ENCODE peak calls at places on chromosomes 13 and 19, in five cellular contexts. One of them, this sample, is unnamed.

GRCh38 chr13:79782541-79783216 is 301.7 kb downstream of the NDFIP2 start:
- DNase-seq in sigmoid colon: no peak
- DNase-seq in HT1080: no peak
- DNase-seq in naive thymus-derived CD8-positive, alpha-beta T cell: no peak
- DNase-seq in body of pancreas: peak; percentile 71
- DNase-seq in this sample: no peak

GRCh38 chr13:106375085-106375484 is 160.4 kb downstream of the EFNB2 start:
- DNase-seq in naive thymus-derived CD8-positive, alpha-beta T cell: no peak
- DNase-seq in sigmoid colon: no peak
- DNase-seq in body of pancreas: no peak
- DNase-seq in HT1080: no peak
- DNase-seq in this sample: no peak

GRCh38 chr19:1811942-1812425 is at the start of gene ATP8B3:
- DNase-seq in HT1080: peak; percentile 21
- DNase-seq in body of pancreas: no peak
- DNase-seq in naive thymus-derived CD8-positive, alpha-beta T cell: no peak
- DNase-seq in sigmoid colon: no peak
- DNase-seq in this sample: peak; percentile 37

GRCh38 chr13:44068169-44068568 is 188.5 kb downstream of the LACC1 start:
- DNase-seq in sigmoid colon: no peak
- DNase-seq in HT1080: peak; percentile 62
- DNase-seq in naive thymus-derived CD8-positive, alpha-beta T cell: no peak
- DNase-seq in body of pancreas: no peak
- DNase-seq in this sample: no peak

GRCh38 chr19:42357290-42357689 is 31.9 kb downstream of the MEGF8 start:
- DNase-seq in body of pancreas: no peak
- DNase-seq in HT1080: no peak
- DNase-seq in naive thymus-derived CD8-positive, alpha-beta T cell: no peak
- DNase-seq in sigmoid colon: no peak
- DNase-seq in this sample: no peak

GRCh38 chr13:104318121-104318520 is 1251.9 kb upstream of the SLC10A2 start:
- DNase-seq in sigmoid colon: no peak
- DNase-seq in body of pancreas: no peak
- DNase-seq in naive thymus-derived CD8-positive, alpha-beta T cell: no peak
- DNase-seq in HT1080: peak; percentile 21
- DNase-seq in this sample: no peak

GRCh38 chr19:658916-659839 is 3.8 kb downstream of the RNF126 start:
- DNase-seq in naive thymus-derived CD8-positive, alpha-beta T cell: no peak
- DNase-seq in body of pancreas: peak; percentile 47
- DNase-seq in HT1080: no peak
- DNase-seq in sigmoid colon: peak; percentile 75
- DNase-seq in this sample: peak; percentile 74

GRCh38 chr19:3346677-3347353 is 19.6 kb upstream of the NFIC start:
- DNase-seq in sigmoid colon: peak; percentile 96
- DNase-seq in naive thymus-derived CD8-positive, alpha-beta T cell: no peak
- DNase-seq in HT1080: peak; percentile 61
- DNase-seq in body of pancreas: peak; percentile 97
- DNase-seq in this sample: no peak

This sample was measured in effector memory CD8-positive, alpha-beta T cell.